ENCODE peak calls at places on chromosome 17, in four cellular contexts. G, Y, S and N are unnamed samples. For H3K4me1, the result is how much of the 10 kb centered on the place peaks cover.

GRCh38 chr17:11642655-11643054 is 44.4 kb downstream of the DNAH9 start:
- DNase-seq in Y (no peak), G (no peak), S (peak), N (no peak)

GRCh38 chr17:19539841-19540311 is 6.2 kb downstream of the SLC47A1 start:
- DNase-seq in G (peak), S (no peak), Y (no peak), N (no peak)

GRCh38 chr17:63740464-63741181 is 976 bp downstream of the STRADA start:
- DNase-seq in Y (no peak), S (no peak), G (no peak), N (no peak)

GRCh38 chr17:54544239-54544638 is 356.4 kb upstream of the TOM1L1 start:
- DNase-seq in S (peak), Y (no peak), G (no peak), N (no peak)

GRCh38 chr17:34706029-34706428 is 126.6 kb downstream of the TMEM132E start:
- DNase-seq in S (no peak), G (no peak), Y (no peak), N (peak)

GRCh38 chr17:81039854-81040758 is 5.2 kb downstream of the BAIAP2 start:
- DNase-seq in G (no peak), Y (no peak), S (no peak), N (no peak)

GRCh38 chr17:83131268-83132011 is 52.0 kb downstream of the METRNL start:
- DNase-seq in G (peak), Y (no peak), S (no peak), N (no peak)

GRCh38 chr17:54860617-54861468 is 39.8 kb upstream of the TOM1L1 start:
- DNase-seq in S (no peak), Y (no peak), G (no peak), N (no peak)

GRCh38 chr17:80981062-80981902 is 10.4 kb upstream of the CHMP6 start:
- DNase-seq in S (no peak), Y (no peak), G (no peak), N (peak)

DNA sequence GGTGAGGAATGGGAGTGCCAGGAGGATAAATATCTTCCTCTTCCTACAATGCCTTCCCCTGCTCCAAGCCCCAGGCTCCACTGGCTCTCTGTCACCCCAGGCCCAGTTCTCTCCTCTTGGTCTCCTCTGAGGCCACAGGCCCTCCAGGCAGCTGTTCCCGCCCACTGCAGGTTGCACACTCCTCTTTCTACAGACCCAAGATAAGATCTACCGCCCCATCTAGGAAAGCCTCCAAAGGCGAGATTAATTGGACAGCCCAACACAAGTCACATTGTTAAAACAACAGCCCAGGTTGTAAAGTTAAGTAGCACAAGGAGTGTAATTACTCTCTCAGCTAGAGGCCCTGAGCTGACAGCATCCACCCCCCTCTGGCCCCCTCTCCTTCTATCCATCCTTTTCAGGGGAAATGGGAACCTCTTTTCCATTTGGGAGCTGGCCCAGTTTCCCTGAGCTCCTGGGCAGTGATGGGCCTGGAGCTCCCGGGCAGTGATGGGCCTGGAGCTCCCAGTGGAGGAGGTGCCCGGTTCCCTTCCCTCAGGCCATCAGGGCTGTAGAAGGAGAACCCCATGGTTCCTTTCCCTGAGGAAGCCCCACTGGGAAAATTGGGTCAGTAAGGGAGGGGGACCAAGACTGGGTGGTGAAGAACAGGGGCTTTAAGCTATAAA is 7.3 kb downstream of the DLX4 start:
- DNase-seq in S (no peak), G (no peak), Y (no peak), N (no peak)
- H3K27ac ChIP-seq in S (no peak), G (no peak), Y (no peak), N (no peak)

GRCh38 chr17:68054296-68054900 is 18.9 kb downstream of the KPNA2 start:
- DNase-seq in S (no peak), Y (peak), G (no peak), N (no peak)
- H3K4me3 ChIP-seq in S (no peak), Y (no peak), G (no peak), N (no peak)

GRCh38 chr17:4950075-4950756 is 703 bp upstream of the ENO3 start:
- DNase-seq in S (peak), G (peak), Y (no peak), N (no peak)
- H3K4me1 ChIP-seq in S (under half), G (under half), Y (under half), N (under half)

DNA sequence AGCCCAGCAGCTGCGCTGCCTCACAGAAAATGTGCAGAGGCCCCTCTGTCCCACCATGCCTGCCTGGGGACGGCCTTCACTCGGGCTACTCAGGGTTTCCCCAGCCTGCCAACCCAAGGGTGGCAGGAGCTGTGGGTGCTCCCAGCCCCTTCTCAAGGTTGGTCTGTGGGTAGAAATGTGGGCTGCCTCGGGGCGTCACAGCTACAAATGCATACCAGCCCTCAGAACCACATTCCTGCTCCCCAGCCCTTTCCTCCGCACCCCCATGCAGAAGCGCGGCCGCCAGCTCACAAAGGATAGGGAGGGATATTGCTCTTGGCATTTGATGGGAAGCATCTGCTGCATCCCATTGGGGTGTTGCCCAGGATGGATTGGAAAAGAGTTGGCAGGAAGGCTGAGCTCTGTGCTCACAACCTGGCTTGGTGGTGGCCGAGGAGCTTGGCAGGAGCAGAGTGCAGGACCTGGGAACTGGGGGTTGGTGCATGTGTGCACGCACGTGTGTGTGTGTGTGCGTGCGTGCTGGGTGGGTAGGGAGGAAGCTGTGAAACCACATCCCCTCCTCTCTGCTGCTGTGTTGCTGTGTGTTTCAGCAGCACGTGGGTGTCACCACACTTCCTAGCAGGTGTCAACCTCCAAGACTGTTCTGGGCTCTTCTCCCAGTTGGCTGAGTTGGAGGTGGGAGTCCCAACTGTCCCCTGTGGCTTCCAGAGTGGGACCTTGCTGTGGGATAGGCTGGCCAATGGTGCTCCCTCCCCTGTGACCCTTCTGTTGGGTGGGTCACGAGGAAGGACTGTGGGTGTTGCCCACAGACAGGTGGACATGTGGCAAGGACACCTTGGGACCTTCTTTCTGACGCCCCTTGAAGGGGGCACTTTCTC is 304.5 kb downstream of the SEC14L1 start:
- DNase-seq in G (no peak), Y (no peak), S (peak), N (peak)
- H3K27ac ChIP-seq in G (peak), Y (peak), S (peak), N (peak)

DNA sequence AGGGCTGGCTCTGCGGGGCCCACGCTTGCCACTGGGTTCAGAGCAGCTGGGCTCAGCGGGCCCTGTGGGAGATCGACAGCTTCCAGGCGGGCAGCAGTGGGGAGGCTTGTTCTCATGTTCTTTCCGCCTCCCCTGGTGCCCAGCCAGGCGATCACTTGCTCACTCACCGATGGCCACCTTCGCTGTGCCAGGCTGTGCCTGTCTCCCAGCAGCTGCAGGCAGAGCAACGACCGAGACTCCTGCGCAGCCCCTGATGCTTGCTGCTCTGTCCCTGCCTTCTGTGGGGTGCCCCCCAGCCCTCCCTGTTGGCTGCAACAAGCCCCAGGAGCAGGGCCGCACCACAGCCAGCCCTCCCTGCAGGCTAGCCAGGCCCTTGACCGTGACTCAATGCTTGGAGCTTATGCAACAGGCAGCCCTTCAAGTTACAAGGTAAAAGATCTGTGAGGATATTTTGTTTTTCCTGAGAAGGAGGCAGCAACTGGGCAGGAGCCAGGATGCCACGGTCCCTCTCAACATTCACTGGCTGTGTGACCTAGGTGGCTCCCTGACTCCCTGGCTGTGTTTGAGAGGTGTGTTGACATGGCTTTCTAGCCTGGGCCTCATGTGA is 9.6 kb upstream of the SPNS2 start:
- DNase-seq in G (no peak), S (no peak), Y (no peak), N (no peak)
- H3K4me3 ChIP-seq in G (no peak), S (no peak), Y (no peak), N (no peak)

GRCh38 chr17:40448639-40449261 is 5.5 kb downstream of the IGFBP4 start:
- DNase-seq in G (peak), S (peak), Y (no peak), N (no peak)
- H3K4me1 ChIP-seq in G (half or more), S (under half), Y (under half), N (under half)

GRCh38 chr17:75552847-75553552 is 27.5 kb downstream of the LLGL2 start:
- DNase-seq in S (no peak), Y (no peak), G (no peak), N (no peak)

GRCh38 chr17:75557075-75557851 is 30.3 kb upstream of the MYO15B start:
- DNase-seq in G (peak), Y (no peak), S (peak), N (no peak)

GRCh38 chr17:75557852-75558665 is 29.5 kb upstream of the MYO15B start:
- DNase-seq in Y (no peak), S (peak), G (peak), N (no peak)

GRCh38 chr17:75553553-75554110 is 28.1 kb downstream of the LLGL2 start:
- DNase-seq in Y (no peak), S (no peak), G (no peak), N (no peak)

DNA sequence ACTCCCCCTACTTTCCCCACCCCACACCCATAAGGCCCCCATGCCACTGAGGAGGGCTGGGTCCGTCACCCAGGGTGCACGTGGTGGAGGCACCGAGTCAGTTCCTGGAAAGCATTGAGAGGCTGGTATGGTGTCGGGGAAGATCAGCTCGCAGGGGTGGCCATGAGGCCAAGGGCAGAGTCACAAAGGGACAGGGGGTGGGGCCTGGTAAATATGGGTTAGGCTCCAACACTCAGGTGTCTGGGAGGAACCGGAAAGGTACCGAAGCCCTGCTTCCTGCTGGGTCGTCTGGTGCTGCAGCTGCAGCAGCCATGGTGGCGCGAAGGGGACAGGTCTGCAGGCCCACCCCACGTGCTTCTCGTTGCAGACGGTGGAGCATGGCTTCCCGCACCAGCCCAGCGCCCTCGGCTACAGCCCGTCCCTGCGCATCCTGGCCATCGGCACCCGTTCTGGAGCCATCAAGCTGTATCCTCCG is 30.2 kb downstream of the LLGL2 start:
- DNase-seq in G (peak), S (peak), Y (no peak), N (no peak)
- H3K27ac ChIP-seq in G (no peak), S (no peak), Y (no peak), N (no peak)